ENCODE peak calls at places on chromosomes 11 and 22, in nine cellular contexts. L, R, X, B, Q, A, U, K and S are unnamed samples.

GRCh38 chr11:131712897-131713296 is 342.5 kb downstream of the NTM start:
- DNase-seq in X (no peak), B (no peak), R (no peak), A (no peak), K (no peak), U (no peak), Q (no peak), L (no peak), S (no peak)

GRCh38 chr11:86923993-86924766 is 31.0 kb downstream of the FZD4 start:
- DNase-seq in B (peak), A (no peak), R (no peak), Q (no peak), X (peak), U (peak), L (peak), K (no peak), S (no peak)

GRCh38 chr11:359181-359714 is 10.1 kb upstream of the B4GALNT4 start:
- DNase-seq in U (no peak), L (no peak), X (no peak), B (no peak), Q (no peak), A (no peak), R (no peak), K (no peak), S (peak)

GRCh38 chr11:57777969-57778317 is 16.3 kb downstream of the CTNND1 start:
- DNase-seq in B (no peak), L (peak), Q (no peak), A (no peak), K (no peak), U (no peak), X (no peak), R (no peak), S (peak)

GRCh38 chr11:20566591-20567434 is 32.6 kb upstream of the SLC6A5 start:
- DNase-seq in R (no peak), B (no peak), X (no peak), L (no peak), Q (no peak), A (no peak), U (no peak), K (no peak), S (peak)

GRCh38 chr11:32573228-32573627 is 10.4 kb upstream of the EIF3M start:
- DNase-seq in U (no peak), R (no peak), A (no peak), L (no peak), B (no peak), X (no peak), Q (no peak), K (no peak), S (no peak)

GRCh38 chr11:80584661-80585060 is 1143.8 kb upstream of the TENM4 start:
- DNase-seq in U (no peak), Q (no peak), R (no peak), A (no peak), K (no peak), L (no peak), B (no peak), X (no peak), S (no peak)

GRCh38 chr22:39283312-39284141 is 35.9 kb downstream of the RPL3 start:
- DNase-seq in B (no peak), A (peak), L (no peak), K (peak), R (peak), X (no peak), U (peak), Q (peak), S (no peak)

GRCh38 chr11:1744879-1745700 is 5.3 kb downstream of the IFITM10 start:
- DNase-seq in R (no peak), B (no peak), Q (no peak), L (no peak), X (no peak), A (peak), U (no peak), K (no peak), S (no peak)

GRCh38 chr22:42990131-42990838 is 24.7 kb downstream of the PACSIN2 start:
- DNase-seq in K (no peak), X (peak), B (no peak), A (no peak), L (peak), Q (no peak), U (peak), R (no peak), S (peak)

GRCh38 chr11:31799794-31800397 is 11.2 kb downstream of the PAX6 start:
- DNase-seq in L (peak), U (no peak), B (no peak), X (no peak), K (no peak), A (no peak), Q (no peak), R (no peak), S (no peak)

GRCh38 chr11:77340501-77340900 is 39.0 kb upstream of the GDPD4 start:
- DNase-seq in A (no peak), R (no peak), L (no peak), Q (no peak), K (no peak), B (no peak), U (no peak), X (no peak), S (no peak)

GRCh38 chr22:42939941-42940653 is 74.9 kb downstream of the PACSIN2 start:
- DNase-seq in R (no peak), U (peak), B (no peak), L (no peak), X (no peak), K (no peak), A (no peak), Q (no peak), S (peak)

GRCh38 chr11:88626216-88626615 is 288.7 kb upstream of the CTSC start:
- DNase-seq in X (no peak), R (no peak), B (no peak), Q (no peak), K (no peak), A (no peak), L (no peak), U (peak), S (no peak)

GRCh38 chr22:49815641-49816071 is 12.0 kb downstream of the BRD1 start:
- DNase-seq in B (no peak), L (no peak), K (no peak), X (no peak), A (no peak), U (peak), Q (no peak), R (no peak), S (no peak)

GRCh38 chr11:57778318-57779037 is 16.9 kb downstream of the CTNND1 start:
- DNase-seq in X (peak), K (peak), A (peak), L (peak), Q (peak), B (peak), U (peak), R (peak), S (peak)

GRCh38 chr11:121070951-121071350 is 30.1 kb upstream of the TECTA start:
- DNase-seq in X (no peak), K (no peak), U (no peak), A (no peak), L (no peak), B (no peak), R (no peak), Q (no peak), S (no peak)

GRCh38 chr22:44797181-44797720 is 44.9 kb downstream of the ARHGAP8 start:
- DNase-seq in B (no peak), X (no peak), L (no peak), K (no peak), A (no peak), U (no peak), R (no peak), Q (no peak), S (no peak)

GRCh38 chr11:77658213-77659013 is 20.8 kb upstream of the CLNS1A start:
- DNase-seq in X (no peak), R (no peak), Q (no peak), A (no peak), U (peak), B (no peak), L (no peak), K (no peak), S (no peak)

GRCh38 chr11:118215262-118215661 is 9.5 kb downstream of the JAML start:
- DNase-seq in L (no peak), A (no peak), K (no peak), R (no peak), U (no peak), X (no peak), B (no peak), Q (no peak), S (no peak)

GRCh38 chr11:125110996-125111340 is 458 bp downstream of the TMEM218 start:
- DNase-seq in U (no peak), A (no peak), L (no peak), R (no peak), X (no peak), K (no peak), Q (no peak), B (peak), S (peak)

GRCh38 chr11:86120807-86121206 is 51.9 kb upstream of the PICALM start:
- DNase-seq in K (no peak), Q (no peak), B (no peak), A (no peak), X (no peak), R (no peak), U (no peak), L (no peak), S (no peak)

GRCh38 chr22:17754233-17754925 is 19.9 kb downstream of the BID start:
- DNase-seq in X (no peak), U (no peak), R (no peak), Q (no peak), K (no peak), L (peak), A (no peak), B (peak), S (no peak)

GRCh38 chr22:43304831-43305230 is 38.3 kb downstream of the SCUBE1 start:
- DNase-seq in L (no peak), K (no peak), Q (no peak), U (no peak), B (no peak), A (no peak), R (no peak), X (no peak), S (no peak)

GRCh38 chr11:6571434-6572008 is 31.9 kb downstream of the RRP8 start:
- DNase-seq in U (no peak), B (peak), A (no peak), X (no peak), Q (no peak), K (no peak), L (no peak), R (no peak), S (no peak)

GRCh38 chr22:31922593-31922992 is 21.7 kb upstream of the YWHAH start:
- DNase-seq in A (no peak), R (no peak), U (no peak), L (no peak), K (no peak), X (no peak), B (no peak), Q (no peak), S (no peak)
- TF ChIP-seq CTCF in A (no peak), R (no peak), U (no peak), L (no peak), K (no peak), X (no peak), B (no peak), Q (no peak), S (no peak)

DNA sequence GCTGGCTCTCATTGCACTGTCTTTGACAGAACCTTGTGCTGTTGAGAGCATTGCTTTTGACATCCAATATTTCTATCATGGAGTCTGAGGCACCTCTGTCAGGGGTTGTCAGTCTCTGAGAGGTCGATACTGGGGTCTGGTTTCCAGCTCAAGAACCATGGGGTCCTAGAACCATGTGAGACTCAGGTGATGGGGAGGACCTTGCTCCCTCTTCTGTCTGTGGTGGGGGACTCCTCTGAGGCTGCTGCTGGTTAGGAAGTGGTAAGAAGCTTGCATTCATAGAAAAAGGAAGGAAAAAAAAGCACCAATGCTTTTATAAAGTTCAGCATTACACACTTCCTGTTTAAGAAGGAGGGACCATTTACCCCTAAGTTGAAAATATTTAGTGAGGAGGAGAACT is 91.8 kb upstream of the CD44 start:
- DNase-seq in B (no peak), X (no peak), U (no peak), K (no peak), Q (no peak), R (no peak), L (no peak), A (no peak), S (no peak)
- TF ChIP-seq CTCF in B (no peak), X (no peak), U (no peak), K (no peak), Q (no peak), R (no peak), L (no peak), A (no peak), S (no peak)

DNA sequence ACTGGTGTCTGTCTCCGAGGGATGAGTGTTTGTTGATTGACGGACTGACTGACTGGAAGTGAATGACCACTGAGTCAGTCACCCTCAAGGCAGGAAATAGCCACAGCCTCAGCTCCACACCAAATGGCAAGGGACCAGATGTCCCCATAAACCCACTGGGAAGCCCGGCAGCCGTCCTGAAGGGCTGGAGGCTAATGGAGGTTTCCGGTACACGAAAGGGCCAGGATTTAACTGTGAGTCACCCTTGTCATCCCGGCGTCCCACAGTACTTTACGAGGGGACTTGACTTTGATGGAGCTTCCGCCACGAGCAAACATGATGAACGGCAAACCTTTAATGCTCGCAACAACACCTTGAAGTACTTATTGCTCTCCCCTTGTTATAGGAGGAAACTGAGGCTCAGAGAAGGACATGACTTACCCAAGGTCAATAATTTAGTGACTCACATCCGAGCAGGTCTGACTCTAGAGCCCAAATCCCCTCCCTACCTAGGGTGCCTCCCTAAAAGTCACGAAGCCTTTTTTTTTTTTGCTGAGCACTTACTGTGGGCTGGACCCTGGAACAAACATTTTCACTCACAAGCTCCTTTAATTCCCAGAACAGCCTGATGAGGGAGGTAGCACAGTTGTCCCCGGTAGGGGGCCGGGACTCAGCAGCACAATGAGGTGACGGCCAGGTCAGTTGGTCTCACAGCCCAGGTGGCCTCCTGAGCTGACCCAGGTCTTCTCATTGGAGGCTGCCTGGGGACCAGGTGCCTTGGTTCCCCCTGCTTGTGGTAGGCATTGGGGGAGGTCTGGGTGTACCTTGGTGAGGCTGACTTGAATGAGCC is 25.2 kb upstream of the GCAT start:
- DNase-seq in U (peak), A (no peak), X (no peak), B (no peak), Q (no peak), K (no peak), R (no peak), L (no peak), S (peak)
- TF ChIP-seq CTCF in U (peak), A (no peak), X (peak), B (no peak), Q (no peak), K (no peak), R (no peak), L (no peak), S (peak)

DNA sequence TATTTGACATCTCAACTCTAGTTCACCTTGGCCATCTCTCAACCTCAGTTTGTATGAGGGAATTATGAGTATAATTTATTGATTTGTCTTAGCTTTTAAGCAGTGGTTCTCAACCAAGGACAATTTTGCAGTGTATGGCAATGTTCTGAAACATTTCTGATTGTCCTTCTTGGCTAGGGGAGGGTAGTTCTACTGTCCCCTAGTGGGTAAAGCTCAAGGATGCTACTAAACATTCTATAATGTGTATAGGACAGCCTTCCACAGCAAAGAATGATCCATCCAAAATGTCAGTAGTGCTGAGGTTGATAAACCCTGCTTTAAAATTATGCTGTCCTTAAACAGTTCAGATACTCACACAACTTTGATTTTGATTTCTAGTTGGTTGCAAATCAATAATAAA is 78.1 kb upstream of the ALKBH3 start:
- DNase-seq in B (no peak), K (no peak), L (no peak), U (no peak), A (no peak), X (no peak), Q (no peak), R (no peak), S (peak)
- TF ChIP-seq CTCF in B (no peak), K (no peak), L (peak), U (peak), A (no peak), X (peak), Q (peak), R (no peak), S (no peak)

GRCh38 chr22:18987765-18988164 is 51.7 kb upstream of the PRODH start:
- DNase-seq in L (peak), A (peak), R (no peak), X (no peak), U (no peak), Q (no peak), B (peak), K (no peak), S (no peak)
- TF ChIP-seq CTCF in L (peak), A (no peak), R (no peak), X (peak), U (peak), Q (peak), B (no peak), K (no peak), S (no peak)

GRCh38 chr11:64450168-64450560 is 91.2 kb downstream of the RPS6KA4 start:
- DNase-seq in K (no peak), B (no peak), X (no peak), R (no peak), U (no peak), L (no peak), A (no peak), Q (no peak), S (no peak)

GRCh38 chr11:64449381-64450167 is 90.6 kb downstream of the RPS6KA4 start:
- DNase-seq in B (peak), U (peak), A (no peak), X (no peak), R (peak), K (peak), L (peak), Q (peak), S (peak)

GRCh38 chr11:64445651-64446050 is 86.7 kb downstream of the RPS6KA4 start:
- DNase-seq in A (no peak), L (no peak), U (no peak), B (no peak), K (no peak), X (no peak), Q (no peak), R (no peak), S (no peak)

GRCh38 chr11:64448599-64449380 is 89.8 kb downstream of the RPS6KA4 start:
- DNase-seq in A (peak), Q (peak), U (peak), B (peak), K (peak), R (peak), X (peak), L (peak), S (peak)

DNA sequence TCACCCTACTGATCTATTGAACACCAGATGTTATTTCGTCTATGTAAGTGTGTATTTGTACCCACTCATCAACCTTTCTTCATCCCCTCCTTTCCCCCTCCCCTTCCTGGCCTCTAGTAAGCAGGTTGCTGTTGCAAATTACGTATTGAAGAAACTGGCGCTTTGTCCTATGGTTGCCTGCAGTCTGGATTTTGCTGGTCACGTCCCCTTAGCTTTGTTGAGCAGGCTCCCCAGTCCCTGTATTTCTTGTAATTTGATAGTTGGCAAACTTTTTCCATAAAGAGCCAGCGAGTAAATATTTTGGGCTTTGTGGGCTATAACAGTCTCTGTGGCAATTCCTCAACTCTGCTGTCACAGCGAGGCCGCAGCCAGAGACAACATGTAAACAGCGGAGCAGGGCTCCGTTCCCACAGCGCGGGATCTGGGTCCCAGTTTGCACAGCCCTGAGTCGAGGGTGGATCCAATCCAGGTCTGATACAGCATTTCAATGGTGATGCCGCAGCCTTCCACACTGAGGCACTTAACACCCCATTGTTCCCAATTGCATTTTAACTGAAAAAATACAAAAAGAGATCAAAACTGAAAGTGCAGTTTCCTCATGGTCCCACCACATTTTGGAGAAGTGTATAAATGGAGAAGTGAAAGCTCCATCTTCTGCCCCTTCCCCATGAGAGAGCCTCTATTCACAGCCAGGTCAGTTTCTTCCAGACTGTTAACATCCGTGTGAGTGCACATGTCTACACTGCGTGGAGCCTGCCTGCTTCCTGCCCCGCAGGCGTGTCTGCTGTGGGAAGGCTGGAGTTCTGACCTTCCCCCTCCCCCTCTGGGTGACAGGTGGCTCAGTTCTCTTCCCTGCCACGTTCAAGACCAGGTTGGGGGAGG is 89.0 kb downstream of the RPS6KA4 start:
- DNase-seq in A (no peak), X (no peak), U (peak), Q (peak), L (no peak), K (no peak), R (peak), B (no peak), S (no peak)
- TF ChIP-seq CTCF in A (no peak), X (no peak), U (no peak), Q (no peak), L (no peak), K (no peak), R (no peak), B (no peak), S (no peak)

GRCh38 chr11:79259800-79260199 is 181.0 kb downstream of the TENM4 start:
- DNase-seq in R (no peak), X (no peak), B (no peak), U (no peak), K (no peak), A (no peak), L (no peak), Q (no peak), S (peak)
- TF ChIP-seq CTCF in R (no peak), X (peak), B (no peak), U (peak), K (no peak), A (no peak), L (no peak), Q (peak), S (no peak)

DNA sequence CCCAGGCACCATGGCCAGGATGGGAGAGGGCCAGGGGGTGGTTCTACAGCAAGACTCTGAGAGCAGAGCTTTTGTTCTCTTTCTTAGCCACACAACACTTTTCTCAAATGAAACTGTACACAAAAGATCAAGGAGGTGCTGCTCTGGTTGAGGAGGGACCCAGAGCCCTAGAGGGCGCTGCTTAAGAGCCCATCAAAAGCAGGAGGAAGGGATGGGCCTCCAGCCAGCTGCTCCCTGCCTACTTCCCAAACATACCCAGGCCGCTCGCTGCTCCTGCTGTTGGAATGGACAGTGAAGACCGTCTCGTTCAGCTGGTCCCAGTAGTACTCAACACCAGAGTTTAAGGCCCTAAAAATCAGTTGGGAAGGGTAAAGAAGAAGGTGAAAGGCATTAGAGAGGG is 18.4 kb upstream of the CHRM4 start:
- DNase-seq in U (no peak), X (no peak), B (peak), A (no peak), R (no peak), K (no peak), Q (no peak), L (peak), S (no peak)
- TF ChIP-seq CTCF in U (peak), X (peak), B (no peak), A (no peak), R (no peak), K (no peak), Q (no peak), L (peak), S (no peak)